ENCODE peak calls at places on chromosome 2, in five cellular contexts. S is A549, Q is endothelial cell of umbilical vein, L is adrenal gland, Z is uterus. P is an unnamed sample.

GRCh38 chr2:173906626-173907025 is 58.5 kb downstream of the SP3 start:
- DNase-seq in S (no peak), Q (no peak), L (no peak), Z (no peak), P (no peak)

GRCh38 chr2:171541202-171541884 is 19.1 kb downstream of the CYBRD1 start:
- DNase-seq in S (no peak), Q (no peak), L (no peak), Z (no peak), P (peak; percentile 81)

GRCh38 chr2:20625920-20626697 is 24.8 kb downstream of the HS1BP3 start:
- DNase-seq in S (no peak), Q (no peak), L (no peak), Z (no peak), P (no peak)

GRCh38 chr2:226790436-226790835 is 9.2 kb downstream of the IRS1 start:
- DNase-seq in S (no peak), Q (no peak), L (peak; percentile 37), Z (peak; percentile 28), P (no peak)

GRCh38 chr2:229270551-229271410 is at the start of gene PID1:
- DNase-seq in S (peak; percentile 21), Q (no peak), L (peak; percentile 41), Z (peak; percentile 41), P (no peak)

GRCh38 chr2:224357098-224357901 is 44.6 kb downstream of the FAM124B start:
- DNase-seq in S (peak; percentile 47), Q (peak; percentile 82), L (peak; percentile 43), Z (peak; percentile 27), P (peak; percentile 82)

GRCh38 chr2:1498176-1498575 is 84.9 kb downstream of the TPO start:
- DNase-seq in S (no peak), Q (no peak), L (no peak), Z (no peak), P (no peak)

GRCh38 chr2:35428548-35428947 is 927.0 kb upstream of the CRIM1 start:
- DNase-seq in S (no peak), Q (peak; percentile 22), L (peak; percentile 17), Z (no peak), P (peak; percentile 22)

GRCh38 chr2:8315766-8316165 is 366.1 kb upstream of the ID2 start:
- DNase-seq in S (no peak), Q (no peak), L (peak; percentile 44), Z (no peak), P (peak; percentile 48)

GRCh38 chr2:147255812-147256211 is 589.0 kb upstream of the ACVR2A start:
- DNase-seq in S (no peak), Q (no peak), L (no peak), Z (peak; percentile 17), P (no peak)

GRCh38 chr2:237599465-237600110 is 9.1 kb upstream of the RAB17 start:
- DNase-seq in S (no peak), Q (no peak), L (no peak), Z (no peak), P (no peak)

GRCh38 chr2:68428746-68429145 is 38.3 kb downstream of the FBXO48 start:
- DNase-seq in S (no peak), Q (no peak), L (no peak), Z (no peak), P (no peak)

GRCh38 chr2:173571887-173572680 is 217.4 kb downstream of the CDCA7 start:
- DNase-seq in S (no peak), Q (no peak), L (no peak), Z (no peak), P (no peak)

GRCh38 chr2:176123483-176123843 is 944 bp downstream of the HOXD9 start:
- DNase-seq in S (no peak), Q (no peak), L (no peak), Z (no peak), P (no peak)

DNA sequence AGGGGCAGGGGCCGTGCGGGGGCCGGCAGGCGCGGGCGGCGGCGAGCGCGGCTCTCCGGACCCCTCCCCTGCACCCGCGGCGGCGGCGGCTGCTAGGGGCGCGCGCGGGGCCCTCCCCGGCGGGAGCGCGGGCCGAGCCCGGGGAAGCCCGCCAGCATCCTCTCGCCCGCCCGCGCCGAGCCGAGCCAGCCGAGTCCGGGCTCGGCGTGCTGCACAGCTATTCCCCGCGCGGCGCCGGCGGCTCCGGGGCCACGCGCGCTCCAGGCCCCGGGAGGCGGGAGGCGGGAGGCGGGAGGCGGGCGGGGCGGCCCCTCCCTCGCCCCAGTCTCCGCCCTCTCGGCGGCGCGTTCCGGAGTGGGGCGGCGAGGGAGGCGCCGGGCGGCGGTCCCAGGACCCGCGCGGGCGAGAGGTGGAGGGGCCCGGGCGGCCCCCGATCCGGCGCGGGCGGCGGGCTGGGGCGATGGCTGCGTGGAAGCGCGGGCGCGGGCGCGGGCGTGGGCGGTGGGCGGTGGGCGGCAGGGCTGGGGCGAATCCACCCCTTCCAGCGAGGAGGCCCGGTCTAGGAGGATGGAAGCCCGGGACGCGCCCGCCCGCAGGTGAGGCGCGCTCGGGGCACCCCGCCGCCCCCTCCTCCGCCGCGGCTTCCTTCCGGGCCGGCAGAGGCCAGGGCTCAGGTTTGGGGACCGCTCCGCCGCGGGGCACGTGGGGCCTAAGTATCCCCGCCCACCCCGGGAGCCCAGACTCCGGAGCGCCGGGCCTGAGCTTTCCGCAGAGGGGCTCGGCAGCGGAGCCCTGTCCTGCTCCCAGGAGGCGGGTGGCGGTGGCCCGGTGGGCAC is at the start of gene ADCY3:
- DNase-seq in S (peak; percentile 66), Q (no peak), L (peak; percentile 36), Z (peak; percentile 71), P (peak; percentile 55)
- TF ChIP-seq POLR2A in S (peak; percentile 36), Q (no peak), L (no peak), Z (no peak), P (no peak)

GRCh38 chr2:105438104-105438929 is 39.5 kb upstream of the FHL2 start:
- DNase-seq in S (no peak), Q (no peak), L (peak; percentile 90), Z (peak; percentile 41), P (peak; percentile 8)
- TF ChIP-seq POLR2A in S (no peak), Q (no peak), L (peak; percentile 45), Z (no peak), P (no peak)

DNA sequence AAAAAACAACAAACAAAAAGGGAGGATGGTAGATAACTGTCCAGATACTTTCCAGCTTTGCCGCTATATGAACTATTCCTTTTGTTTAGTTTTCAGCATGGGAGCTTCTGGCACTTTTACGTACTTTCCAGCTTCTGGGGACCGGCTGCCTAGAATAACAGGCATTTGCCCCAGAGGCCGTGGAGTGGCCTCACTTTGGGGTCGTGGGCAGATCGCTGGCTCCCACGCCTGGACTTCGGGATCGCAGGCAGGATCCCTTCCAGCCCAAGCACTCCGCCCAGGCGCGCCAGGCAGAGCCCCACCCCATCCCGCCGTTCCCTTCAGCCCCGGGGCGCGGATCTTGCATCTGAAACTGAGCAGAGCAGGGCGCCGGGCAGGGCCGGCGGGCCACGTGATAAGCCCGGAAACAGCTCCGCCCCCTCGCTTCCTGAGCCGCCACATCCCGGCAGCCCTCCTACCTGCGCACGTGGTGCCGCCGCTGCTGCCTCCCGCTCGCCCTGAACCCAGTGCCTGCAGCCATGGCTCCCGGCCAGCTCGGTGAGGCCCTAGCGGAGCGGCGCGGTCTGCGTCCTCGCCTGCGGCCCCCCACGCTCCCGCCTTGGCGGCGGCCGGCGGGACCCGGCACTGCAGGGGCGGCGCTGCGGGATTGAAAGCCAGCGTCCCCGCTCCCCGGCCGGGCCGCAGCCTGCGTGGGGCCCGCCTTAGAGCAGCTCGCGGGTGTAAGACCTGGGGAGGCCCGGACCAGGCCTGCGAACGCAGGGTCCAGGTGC is at the start of gene ATIC:
- DNase-seq in S (peak; percentile 69), Q (peak; percentile 88), L (peak; percentile 94), Z (peak; percentile 91), P (peak; percentile 94)
- TF ChIP-seq POLR2A in S (peak; percentile 82), Q (peak; percentile 77), L (peak; percentile 47), Z (peak; percentile 11), P (peak; percentile 84)

DNA sequence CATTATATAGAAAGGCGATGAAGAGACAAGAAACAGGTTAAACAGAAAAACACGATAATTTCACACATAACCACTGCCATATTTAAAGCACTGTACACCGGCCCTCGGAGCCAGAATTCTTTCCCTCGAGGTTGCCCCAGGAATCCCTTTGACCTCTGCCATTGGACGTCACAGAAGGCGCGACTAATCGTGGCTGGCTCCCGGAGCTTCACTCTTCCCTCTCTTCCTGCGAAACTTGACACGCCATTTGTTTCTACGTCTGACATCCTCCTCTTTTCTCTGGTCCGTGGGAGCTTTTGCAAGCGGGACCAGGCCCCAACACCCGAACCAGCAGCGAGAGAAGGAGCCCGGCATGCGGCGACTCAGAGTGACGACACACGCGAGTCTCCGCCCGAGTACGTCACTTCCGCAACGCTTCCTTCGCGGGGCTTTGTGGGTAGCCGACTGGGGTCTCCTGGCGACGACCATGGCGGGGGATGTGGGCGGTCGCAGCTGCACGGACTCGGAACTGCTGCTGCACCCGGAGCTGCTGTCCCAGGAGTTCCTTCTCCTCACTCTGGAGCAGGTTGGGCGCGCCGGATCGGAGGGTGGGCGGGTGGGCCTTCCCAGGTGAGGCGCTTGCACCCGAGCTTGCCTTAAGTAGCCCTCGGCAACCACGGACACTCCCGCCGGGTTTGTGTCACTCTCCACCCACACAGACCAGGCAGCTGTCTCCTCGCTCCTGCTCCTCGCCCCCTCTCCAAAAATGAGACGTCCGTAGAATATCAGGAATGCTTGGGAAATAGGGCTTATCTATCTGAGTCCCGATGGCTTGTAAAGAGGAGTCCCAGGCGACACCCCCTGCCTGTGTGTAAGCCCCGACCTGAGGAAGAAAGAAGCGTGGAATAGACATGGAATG is at the start of gene C2orf49:
- DNase-seq in S (peak; percentile 62), Q (peak; percentile 88), L (peak; percentile 88), Z (peak; percentile 85), P (peak; percentile 92)
- TF ChIP-seq POLR2A in S (peak; percentile 63), Q (peak; percentile 7), L (no peak), Z (no peak), P (peak; percentile 46)

DNA sequence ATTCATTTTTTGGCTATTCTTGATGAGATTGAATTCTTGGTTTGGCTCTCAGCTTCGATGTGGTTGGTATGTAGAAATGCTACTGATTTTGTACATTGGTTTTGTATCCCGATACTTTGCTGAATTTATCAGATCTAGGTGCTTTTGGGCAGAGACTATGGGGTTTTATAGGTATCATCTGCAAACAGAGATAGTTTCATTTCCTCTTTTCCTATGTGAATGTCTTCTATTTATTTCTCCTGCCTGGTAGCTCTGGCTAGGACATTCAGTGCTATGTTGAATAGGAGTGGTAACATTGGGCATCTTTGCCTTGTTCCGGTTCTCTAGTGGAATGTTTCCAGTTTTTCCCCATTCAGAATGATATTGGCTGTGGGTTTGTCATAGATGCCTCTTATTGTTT is 5.5 kb upstream of the TACR1 start:
- DNase-seq in S (no peak), Q (no peak), L (no peak), Z (no peak), P (no peak)
- TF ChIP-seq POLR2A in S (no peak), Q (no peak), L (no peak), Z (no peak), P (no peak)

P was measured in erythroblast.